ENCODE peak calls at places on chromosomes 2 and 18, in four cellular contexts. A, L, E and F are unnamed samples.
A peak's percentile ranks its signal among the peaks of the same experiment; 100 is the strongest.

GRCh38 chr2:9002637-9003365 is 683 bp downstream of the MBOAT2 start:
- DNase-seq in A (no peak), E (peak; percentile 59), L (no peak), F (peak; percentile 70)

GRCh38 chr18:25726278-25726677 is 364.1 kb downstream of the SS18 start:
- DNase-seq in L (peak; percentile 63), E (no peak), A (no peak), F (peak; percentile 80)

GRCh38 chr2:133733856-133734255 is 165.6 kb upstream of the NCKAP5 start:
- DNase-seq in E (no peak), A (no peak), L (peak; percentile 85), F (peak; percentile 42)

GRCh38 chr2:172813314-172813888 is 77.8 kb downstream of the RAPGEF4 start:
- DNase-seq in A (no peak), E (no peak), L (peak; percentile 50), F (peak; percentile 26)

GRCh38 chr2:106269591-106270291 is 75.6 kb upstream of the UXS1 start:
- DNase-seq in A (no peak), E (peak; percentile 61), L (no peak), F (no peak)

GRCh38 chr18:77935342-77935741 is 685.7 kb downstream of the GALR1 start:
- DNase-seq in L (no peak), E (no peak), A (no peak), F (no peak)

GRCh38 chr2:80852079-80852807 is 547.7 kb upstream of the LRRTM1 start:
- DNase-seq in A (no peak), L (no peak), E (no peak), F (no peak)

GRCh38 chr2:111100765-111101162 is 19.9 kb upstream of the BCL2L11 start:
- DNase-seq in L (no peak), A (no peak), E (no peak), F (peak; percentile 13)

GRCh38 chr2:215548714-215549113 is 112.8 kb upstream of the FN1 start:
- DNase-seq in E (no peak), A (no peak), L (peak; percentile 80), F (peak; percentile 20)

GRCh38 chr2:54949431-54949830 is 100.8 kb downstream of the RTN4 start:
- DNase-seq in A (no peak), L (peak; percentile 79), E (no peak), F (no peak)

GRCh38 chr2:32360416-32360815 is 3.6 kb downstream of the BIRC6 start:
- DNase-seq in E (no peak), L (peak; percentile 56), A (no peak), F (no peak)

GRCh38 chr18:12946549-12947354 is 1.1 kb upstream of the SEH1L start:
- DNase-seq in L (peak; percentile 89), E (no peak), A (peak; percentile 62), F (peak; percentile 87)

GRCh38 chr2:161992526-161992925 is 81.5 kb downstream of the DPP4 start:
- DNase-seq in E (no peak), A (no peak), L (no peak), F (peak; percentile 18)

GRCh38 chr2:210964141-210964764 is 407.9 kb downstream of the CPS1 start:
- DNase-seq in A (no peak), L (no peak), E (no peak), F (no peak)

GRCh38 chr2:36410681-36411080 is 55.1 kb downstream of the CRIM1 start:
- DNase-seq in L (no peak), E (no peak), A (no peak), F (no peak)

GRCh38 chr2:43361286-43361685 is 134.9 kb upstream of the ZFP36L2 start:
- DNase-seq in A (no peak), L (no peak), E (no peak), F (no peak)

GRCh38 chr2:217880891-217881290 is 121.9 kb downstream of the TNS1 start:
- DNase-seq in E (no peak), L (no peak), A (no peak), F (no peak)

GRCh38 chr2:25587361-25587760 is 86.0 kb downstream of the DTNB start:
- DNase-seq in L (peak; percentile 68), E (no peak), A (no peak), F (no peak)

GRCh38 chr2:24898122-24899109 is 21.6 kb downstream of the ADCY3 start:
- DNase-seq in E (no peak), L (no peak), A (no peak), F (no peak)

GRCh38 chr2:145874466-145874865 is 1354.5 kb upstream of the ZEB2 start:
- DNase-seq in L (peak; percentile 64), A (no peak), E (no peak), F (no peak)

GRCh38 chr2:29923110-29923721 is 1.8 kb upstream of the ALK start:
- DNase-seq in E (peak; percentile 58), A (peak; percentile 48), L (peak; percentile 54), F (peak; percentile 71)

GRCh38 chr2:40279001-40279400 is 172.9 kb downstream of the SLC8A1 start:
- DNase-seq in E (no peak), L (peak; percentile 24), A (no peak), F (no peak)

GRCh38 chr18:70419526-70419925 is 130.7 kb downstream of the SOCS6 start:
- DNase-seq in E (no peak), L (peak; percentile 77), A (no peak), F (no peak)

GRCh38 chr18:24274822-24275221 is 122.8 kb downstream of the OSBPL1A start:
- DNase-seq in E (no peak), A (no peak), L (no peak), F (no peak)

GRCh38 chr2:20015482-20016083 is 3.1 kb upstream of the MATN3 start:
- DNase-seq in L (peak; percentile 65), A (no peak), E (no peak), F (peak; percentile 61)

GRCh38 chr2:164992818-164993217 is 37.5 kb upstream of the SLC38A11 start:
- DNase-seq in E (no peak), A (no peak), L (peak; percentile 89), F (peak; percentile 80)

GRCh38 chr2:112540906-112541305 is 1.4 kb upstream of the POLR1B start:
- DNase-seq in L (no peak), A (no peak), E (no peak), F (no peak)

GRCh38 chr2:8559811-8560210 is 122.0 kb upstream of the ID2 start:
- DNase-seq in L (no peak), A (no peak), E (no peak), F (no peak)

GRCh38 chr2:179578171-179578916 is 283.1 kb downstream of the ZNF385B start:
- DNase-seq in A (no peak), L (no peak), E (no peak), F (no peak)

GRCh38 chr2:72198532-72199241 is 51.0 kb upstream of the CYP26B1 start:
- DNase-seq in A (no peak), E (no peak), L (peak; percentile 57), F (no peak)

GRCh38 chr2:109592905-109593304 is 20.9 kb downstream of the SEPTIN10 start:
- DNase-seq in L (no peak), E (no peak), A (no peak), F (no peak)

GRCh38 chr2:228426502-228427216 is 245.2 kb upstream of the SPHKAP start:
- DNase-seq in E (no peak), A (no peak), L (no peak), F (no peak)

GRCh38 chr2:173596226-173596625 is 241.6 kb downstream of the CDCA7 start:
- DNase-seq in E (no peak), A (no peak), L (peak; percentile 30), F (no peak)

GRCh38 chr18:24600076-24600654 is 139.7 kb downstream of the HRH4 start:
- DNase-seq in L (peak; percentile 75), A (no peak), E (no peak), F (peak; percentile 63)

GRCh38 chr2:155035246-155035645 is 336.8 kb downstream of the KCNJ3 start:
- DNase-seq in A (no peak), L (no peak), E (no peak), F (no peak)

GRCh38 chr18:7174359-7175107 is 56.4 kb upstream of the LRRC30 start:
- DNase-seq in E (no peak), L (no peak), A (peak; percentile 66), F (peak; percentile 88)

GRCh38 chr18:74524097-74524496 is 10.2 kb upstream of the CNDP1 start:
- DNase-seq in A (peak; percentile 10), E (no peak), L (peak; percentile 7), F (no peak)
- H3K4me1 ChIP-seq in A (no peaks in the 10 kb centered on the region), E (no peaks in the 10 kb centered on the region), L (peaks cover 1% of the 10 kb centered on the region), F (no peaks in the 10 kb centered on the region)

GRCh38 chr2:103991591-103991990 is 862.3 kb upstream of the POU3F3 start:
- DNase-seq in A (no peak), E (no peak), L (no peak), F (peak; percentile 57)
- H4K5ac ChIP-seq in A (no peak overlapping the region), E (no peak overlapping the region), L (no peak overlapping the region), F (no peak overlapping the region)

GRCh38 chr18:74288730-74289129 is 3.0 kb downstream of the CYB5A start:
- DNase-seq in L (no peak), A (no peak), E (no peak), F (peak; percentile 22)
- H3K4me2 ChIP-seq in L (peak overlapping the region; percentile 43), A (peak overlapping the region; percentile 40), E (peak overlapping the region; percentile 48), F (no peak overlapping the region)

GRCh38 chr2:28648671-28649395 is 102.8 kb upstream of the PPP1CB start:
- DNase-seq in E (no peak), A (no peak), L (no peak), F (no peak)
- H3K4me1 ChIP-seq in E (no peaks in the 10 kb centered on the region), A (no peaks in the 10 kb centered on the region), L (peaks cover 10% of the 10 kb centered on the region), F (no peaks in the 10 kb centered on the region)

GRCh38 chr18:62662799-62663173 is 52.6 kb upstream of the PHLPP1 start:
- DNase-seq in L (no peak), A (no peak), E (no peak), F (no peak)
- H4K5ac ChIP-seq in L (no peak overlapping the region), A (no peak overlapping the region), E (no peak overlapping the region), F (no peak overlapping the region)